ENCODE peak calls at places on chromosomes 16 and 17, in nine cellular contexts. One of them, this sample, is unnamed.

GRCh38 chr17:12116143-12116542 is 95.5 kb downstream of the MAP2K4 start:
- DNase-seq in HS-5: no peak
- DNase-seq in cardiac fibroblast: no peak
- DNase-seq in SHP77 treated with DMSO at 0.1 percent for 48 hours: no peak
- DNase-seq in activated T-helper 2 cell treated with anti-CD3 and anti-CD28 coated beads, Interferon-gamma antibody, Interleukin-2, Interleukin-4, amounts not matched to agents 10 μg/mL and 5 μg/mL and 100 μg/mL, durations not matched to agents 14 hours and 24 hours and 36 hours: no peak
- DNase-seq in CD4-positive, CD25-positive, alpha-beta regulatory T cell: no peak
- DNase-seq in A549: no peak
- DNase-seq in hepatocyte: no peak
- DNase-seq in activated CD8-positive, alpha-beta memory T cell treated with anti-CD3 and anti-CD28 coated beads for 4 hours: no peak
- DNase-seq in this sample: no peak

GRCh38 chr17:81278831-81279230 is 16.3 kb downstream of the SLC38A10 start:
- DNase-seq in CD4-positive, CD25-positive, alpha-beta regulatory T cell: no peak
- DNase-seq in activated T-helper 2 cell treated with anti-CD3 and anti-CD28 coated beads, Interferon-gamma antibody, Interleukin-2, Interleukin-4, amounts not matched to agents 10 μg/mL and 5 μg/mL and 100 μg/mL, durations not matched to agents 14 hours and 24 hours and 36 hours: no peak
- DNase-seq in A549: no peak
- DNase-seq in hepatocyte: no peak
- DNase-seq in HS-5: no peak
- DNase-seq in cardiac fibroblast: no peak
- DNase-seq in SHP77 treated with DMSO at 0.1 percent for 48 hours: no peak
- DNase-seq in activated CD8-positive, alpha-beta memory T cell treated with anti-CD3 and anti-CD28 coated beads for 4 hours: no peak
- DNase-seq in this sample: no peak

GRCh38 chr17:9644910-9645751 is at the start of gene USP43:
- DNase-seq in activated T-helper 2 cell treated with anti-CD3 and anti-CD28 coated beads, Interferon-gamma antibody, Interleukin-2, Interleukin-4, amounts not matched to agents 10 μg/mL and 5 μg/mL and 100 μg/mL, durations not matched to agents 14 hours and 24 hours and 36 hours: peak
- DNase-seq in activated CD8-positive, alpha-beta memory T cell treated with anti-CD3 and anti-CD28 coated beads for 4 hours: no peak
- DNase-seq in A549: peak
- DNase-seq in hepatocyte: peak
- DNase-seq in cardiac fibroblast: peak
- DNase-seq in CD4-positive, CD25-positive, alpha-beta regulatory T cell: no peak
- DNase-seq in SHP77 treated with DMSO at 0.1 percent for 48 hours: no peak
- DNase-seq in HS-5: no peak
- DNase-seq in this sample: peak

GRCh38 chr16:68475071-68475470 is 26.8 kb upstream of the SMPD3 start:
- DNase-seq in SHP77 treated with DMSO at 0.1 percent for 48 hours: no peak
- DNase-seq in hepatocyte: no peak
- DNase-seq in A549: no peak
- DNase-seq in cardiac fibroblast: no peak
- DNase-seq in activated T-helper 2 cell treated with anti-CD3 and anti-CD28 coated beads, Interferon-gamma antibody, Interleukin-2, Interleukin-4, amounts not matched to agents 10 μg/mL and 5 μg/mL and 100 μg/mL, durations not matched to agents 14 hours and 24 hours and 36 hours: no peak
- DNase-seq in HS-5: no peak
- DNase-seq in activated CD8-positive, alpha-beta memory T cell treated with anti-CD3 and anti-CD28 coated beads for 4 hours: no peak
- DNase-seq in CD4-positive, CD25-positive, alpha-beta regulatory T cell: no peak
- DNase-seq in this sample: no peak

GRCh38 chr16:50238868-50239301 is 27.5 kb upstream of the ADCY7 start:
- DNase-seq in activated CD8-positive, alpha-beta memory T cell treated with anti-CD3 and anti-CD28 coated beads for 4 hours: no peak
- DNase-seq in cardiac fibroblast: no peak
- DNase-seq in activated T-helper 2 cell treated with anti-CD3 and anti-CD28 coated beads, Interferon-gamma antibody, Interleukin-2, Interleukin-4, amounts not matched to agents 10 μg/mL and 5 μg/mL and 100 μg/mL, durations not matched to agents 14 hours and 24 hours and 36 hours: no peak
- DNase-seq in HS-5: no peak
- DNase-seq in hepatocyte: no peak
- DNase-seq in CD4-positive, CD25-positive, alpha-beta regulatory T cell: no peak
- DNase-seq in SHP77 treated with DMSO at 0.1 percent for 48 hours: no peak
- DNase-seq in A549: no peak
- DNase-seq in this sample: no peak

GRCh38 chr17:34389343-34389742 is 26.3 kb upstream of the CCL1 start:
- DNase-seq in HS-5: no peak
- DNase-seq in CD4-positive, CD25-positive, alpha-beta regulatory T cell: no peak
- DNase-seq in hepatocyte: no peak
- DNase-seq in cardiac fibroblast: no peak
- DNase-seq in activated CD8-positive, alpha-beta memory T cell treated with anti-CD3 and anti-CD28 coated beads for 4 hours: no peak
- DNase-seq in SHP77 treated with DMSO at 0.1 percent for 48 hours: no peak
- DNase-seq in activated T-helper 2 cell treated with anti-CD3 and anti-CD28 coated beads, Interferon-gamma antibody, Interleukin-2, Interleukin-4, amounts not matched to agents 10 μg/mL and 5 μg/mL and 100 μg/mL, durations not matched to agents 14 hours and 24 hours and 36 hours: peak
- DNase-seq in A549: no peak
- DNase-seq in this sample: no peak

GRCh38 chr16:30116291-30117207 is 3.2 kb upstream of the GDPD3 start:
- DNase-seq in cardiac fibroblast: no peak
- DNase-seq in A549: no peak
- DNase-seq in CD4-positive, CD25-positive, alpha-beta regulatory T cell: no peak
- DNase-seq in hepatocyte: no peak
- DNase-seq in HS-5: no peak
- DNase-seq in activated T-helper 2 cell treated with anti-CD3 and anti-CD28 coated beads, Interferon-gamma antibody, Interleukin-2, Interleukin-4, amounts not matched to agents 10 μg/mL and 5 μg/mL and 100 μg/mL, durations not matched to agents 14 hours and 24 hours and 36 hours: no peak
- DNase-seq in SHP77 treated with DMSO at 0.1 percent for 48 hours: no peak
- DNase-seq in activated CD8-positive, alpha-beta memory T cell treated with anti-CD3 and anti-CD28 coated beads for 4 hours: no peak
- DNase-seq in this sample: no peak

GRCh38 chr16:65214196-65214595 is 92.3 kb upstream of the CDH11 start:
- DNase-seq in activated T-helper 2 cell treated with anti-CD3 and anti-CD28 coated beads, Interferon-gamma antibody, Interleukin-2, Interleukin-4, amounts not matched to agents 10 μg/mL and 5 μg/mL and 100 μg/mL, durations not matched to agents 14 hours and 24 hours and 36 hours: no peak
- DNase-seq in hepatocyte: no peak
- DNase-seq in activated CD8-positive, alpha-beta memory T cell treated with anti-CD3 and anti-CD28 coated beads for 4 hours: no peak
- DNase-seq in A549: no peak
- DNase-seq in SHP77 treated with DMSO at 0.1 percent for 48 hours: no peak
- DNase-seq in HS-5: no peak
- DNase-seq in cardiac fibroblast: peak
- DNase-seq in CD4-positive, CD25-positive, alpha-beta regulatory T cell: no peak
- DNase-seq in this sample: no peak

GRCh38 chr17:15464629-15465028 is 2.8 kb downstream of the CDRT4 start:
- DNase-seq in activated T-helper 2 cell treated with anti-CD3 and anti-CD28 coated beads, Interferon-gamma antibody, Interleukin-2, Interleukin-4, amounts not matched to agents 10 μg/mL and 5 μg/mL and 100 μg/mL, durations not matched to agents 14 hours and 24 hours and 36 hours: no peak
- DNase-seq in HS-5: no peak
- DNase-seq in SHP77 treated with DMSO at 0.1 percent for 48 hours: no peak
- DNase-seq in A549: no peak
- DNase-seq in cardiac fibroblast: no peak
- DNase-seq in hepatocyte: no peak
- DNase-seq in CD4-positive, CD25-positive, alpha-beta regulatory T cell: no peak
- DNase-seq in activated CD8-positive, alpha-beta memory T cell treated with anti-CD3 and anti-CD28 coated beads for 4 hours: no peak
- DNase-seq in this sample: no peak

GRCh38 chr17:15354256-15354655 is 12.9 kb upstream of the TEKT3 start:
- DNase-seq in CD4-positive, CD25-positive, alpha-beta regulatory T cell: no peak
- DNase-seq in cardiac fibroblast: no peak
- DNase-seq in A549: no peak
- DNase-seq in SHP77 treated with DMSO at 0.1 percent for 48 hours: no peak
- DNase-seq in activated T-helper 2 cell treated with anti-CD3 and anti-CD28 coated beads, Interferon-gamma antibody, Interleukin-2, Interleukin-4, amounts not matched to agents 10 μg/mL and 5 μg/mL and 100 μg/mL, durations not matched to agents 14 hours and 24 hours and 36 hours: no peak
- DNase-seq in hepatocyte: no peak
- DNase-seq in activated CD8-positive, alpha-beta memory T cell treated with anti-CD3 and anti-CD28 coated beads for 4 hours: no peak
- DNase-seq in HS-5: no peak
- DNase-seq in this sample: no peak